ENCODE peak calls at places on chromosomes 12 and 14, in six cellular contexts. B is HEK293T; G is activated effector memory CD4-positive, alpha-beta T cell treated with Interleukin-2 at 50 U/mL for 16 hours; Z is stimulated activated CD4-positive, alpha-beta T cell treated with anti-CD3 and anti-CD28 coated beads, Interleukin-15, amount 100 ng/mL, for 1 hour; C is left ventricle myocardium superior; O is non-pigmented ciliary epithelial cell. W is an unnamed sample.
A peak's percentile ranks its signal among the peaks of the same experiment; 100 is the strongest.

GRCh38 chr12:127077262-127078045 is 1189.5 kb upstream of the TMEM132C start:
- DNase-seq in B (no peak), O (no peak), Z (no peak), G (no peak), C (no peak), W (no peak)

GRCh38 chr14:106605548-106606448 is 1079.4 kb downstream of the TMEM121 start:
- DNase-seq in Z (peak; percentile 48), B (peak; percentile 38), C (no peak), O (no peak), G (peak; percentile 64), W (peak; percentile 79)

GRCh38 chr12:15859136-15859535 is 23.1 kb upstream of the STRAP start:
- DNase-seq in B (no peak), Z (no peak), C (no peak), G (no peak), O (no peak), W (no peak)

GRCh38 chr14:67680121-67680602 is 5.7 kb upstream of the VTI1B start:
- DNase-seq in O (peak; percentile 89), C (no peak), G (no peak), Z (no peak), B (no peak), W (no peak)

GRCh38 chr12:16348435-16349131 is 1.1 kb downstream of the MGST1 start:
- DNase-seq in O (no peak), B (no peak), C (no peak), Z (no peak), G (no peak), W (no peak)

GRCh38 chr14:88910386-88910785 is 85.9 kb downstream of the TTC8 start:
- DNase-seq in O (no peak), G (no peak), Z (no peak), B (no peak), C (no peak), W (no peak)

GRCh38 chr12:39122562-39123204 is 217.3 kb upstream of the CPNE8 start:
- DNase-seq in B (no peak), G (no peak), C (no peak), O (no peak), Z (no peak), W (no peak)

GRCh38 chr14:85607571-85608219 is 77.8 kb downstream of the FLRT2 start:
- DNase-seq in G (no peak), B (no peak), C (no peak), O (peak; percentile 81), Z (no peak), W (no peak)

GRCh38 chr12:32032205-32032810 is 73.1 kb downstream of the RESF1 start:
- DNase-seq in O (peak; percentile 24), Z (no peak), B (peak; percentile 30), C (no peak), G (no peak), W (no peak)

GRCh38 chr14:52299692-52300278 is 14.3 kb upstream of the PTGER2 start:
- DNase-seq in B (peak; percentile 43), G (no peak), C (no peak), O (no peak), Z (no peak), W (no peak)

GRCh38 chr12:110766311-110767154 is 23.8 kb upstream of the PPP1CC start:
- DNase-seq in G (no peak), Z (no peak), B (no peak), O (no peak), C (no peak), W (no peak)

GRCh38 chr12:76782440-76782996 is 18.6 kb downstream of the ZDHHC17 start:
- DNase-seq in O (no peak), C (no peak), B (no peak), G (no peak), Z (no peak), W (no peak)

GRCh38 chr14:32073537-32074189 is 3.4 kb upstream of the ARHGAP5 start:
- DNase-seq in B (peak; percentile 42), C (no peak), Z (peak; percentile 2), O (no peak), G (no peak), W (no peak)

W was measured in activated B cell treated with CpG ODN at 0.5 μM for 24 hours.